ENCODE peak calls at places on chromosomes 6 and 20, in four cellular contexts. S is effector CD8-positive, alpha-beta T cell; C is left cardiac atrium; T is fibroblast of lung. V is an unnamed sample.

GRCh38 chr6:56759521-56759920 is 116.8 kb upstream of the DST start:
- DNase-seq in S (no peak), C (no peak), T (no peak), V (no peak)

GRCh38 chr6:143673638-143674037 is 4.1 kb upstream of the PHACTR2 start:
- DNase-seq in S (no peak), C (peak; percentile 28), T (peak; percentile 87), V (peak; percentile 71)

GRCh38 chr6:136784910-136785746 is 7.1 kb downstream of the MAP3K5 start:
- DNase-seq in S (no peak), C (peak; percentile 58), T (no peak), V (no peak)

GRCh38 chr6:15400572-15401004 is 154.7 kb downstream of the JARID2 start:
- DNase-seq in S (no peak), C (peak; percentile 69), T (no peak), V (peak; percentile 94)

GRCh38 chr6:145539831-145540230 is 195.5 kb downstream of the EPM2A start:
- DNase-seq in S (no peak), C (no peak), T (peak; percentile 65), V (no peak)

GRCh38 chr6:138577151-138577915 is 78.0 kb upstream of the NHSL1 start:
- DNase-seq in S (no peak), C (no peak), T (peak; percentile 47), V (peak; percentile 73)

GRCh38 chr6:166644631-166645030 is 17.6 kb upstream of the RPS6KA2 start:
- DNase-seq in S (no peak), C (no peak), T (no peak), V (no peak)

GRCh38 chr20:2816583-2817340 is 598 bp downstream of the TMEM239 start:
- DNase-seq in S (no peak), C (no peak), T (no peak), V (no peak)

GRCh38 chr6:137016366-137016765 is 28.4 kb downstream of the IL20RA start:
- DNase-seq in S (no peak), C (no peak), T (peak; percentile 97), V (peak; percentile 8)

GRCh38 chr6:116476021-116476678 is 15.0 kb downstream of the CALHM6 start:
- DNase-seq in S (no peak), C (no peak), T (no peak), V (peak; percentile 9)

GRCh38 chr6:31446481-31446880 is 43.1 kb downstream of the MICA start:
- DNase-seq in S (no peak), C (no peak), T (peak; percentile 36), V (no peak)

GRCh38 chr6:27562027-27562410 is 89.1 kb upstream of the ZNF184 start:
- DNase-seq in S (no peak), C (no peak), T (no peak), V (no peak)

GRCh38 chr6:148426317-148426977 is 83.8 kb downstream of the SASH1 start:
- DNase-seq in S (no peak), C (no peak), T (no peak), V (no peak)

GRCh38 chr6:148324297-148325007 is 18.2 kb upstream of the SASH1 start:
- DNase-seq in S (no peak), C (no peak), T (peak; percentile 49), V (no peak)

GRCh38 chr20:44187054-44187762 is at the start of gene JPH2:
- DNase-seq in S (no peak), C (peak; percentile 66), T (peak; percentile 79), V (peak; percentile 57)

GRCh38 chr20:46545077-46545826 is 5.2 kb downstream of the OCSTAMP start:
- DNase-seq in S (no peak), C (no peak), T (no peak), V (no peak)

GRCh38 chr6:169227116-169227515 is 26.5 kb downstream of the THBS2 start:
- DNase-seq in S (no peak), C (no peak), T (no peak), V (no peak)

GRCh38 chr6:95087394-95088097 is 489.8 kb upstream of the MANEA start:
- DNase-seq in S (no peak), C (no peak), T (peak; percentile 89), V (peak; percentile 48)

GRCh38 chr6:134029495-134030455 is 22.6 kb downstream of the SLC2A12 start:
- DNase-seq in S (no peak), C (no peak), T (peak; percentile 39), V (peak; percentile 33)

GRCh38 chr6:136288566-136289326 is 900 bp downstream of the BCLAF1 start:
- DNase-seq in S (peak; percentile 89), C (peak; percentile 83), T (peak; percentile 96), V (peak; percentile 91)

GRCh38 chr20:47318027-47318595 is 38.4 kb downstream of the ZMYND8 start:
- DNase-seq in S (no peak), C (no peak), T (peak; percentile 80), V (no peak)

GRCh38 chr6:137892271-137892708 is 25.2 kb downstream of the TNFAIP3 start:
- DNase-seq in S (no peak), C (no peak), T (peak; percentile 92), V (no peak)

GRCh38 chr6:118776607-118777549 is 117.1 kb upstream of the ASF1A start:
- DNase-seq in S (peak; percentile 40), C (peak; percentile 47), T (peak; percentile 90), V (peak; percentile 88)

GRCh38 chr6:128358111-128358780 is 162.2 kb downstream of the PTPRK start:
- DNase-seq in S (no peak), C (no peak), T (peak; percentile 70), V (no peak)

GRCh38 chr6:115137910-115138309 is 795.1 kb upstream of the HS3ST5 start:
- DNase-seq in S (no peak), C (no peak), T (no peak), V (no peak)

GRCh38 chr6:2630891-2631458 is 119.7 kb downstream of the MYLK4 start:
- DNase-seq in S (no peak), C (no peak), T (peak; percentile 96), V (no peak)

GRCh38 chr6:107812370-107812769 is 11.7 kb downstream of the SCML4 start:
- DNase-seq in S (no peak), C (no peak), T (no peak), V (no peak)

GRCh38 chr20:17680128-17680835 is 1.8 kb downstream of the RRBP1 start:
- DNase-seq in S (no peak), C (peak; percentile 71), T (peak; percentile 61), V (peak; percentile 56)

GRCh38 chr6:103122766-103123601 is 1729.5 kb downstream of the GRIK2 start:
- DNase-seq in S (no peak), C (peak; percentile 19), T (peak; percentile 29), V (peak; percentile 93)

GRCh38 chr6:235763-236360 is 56.4 kb upstream of the DUSP22 start:
- DNase-seq in S (no peak), C (no peak), T (peak; percentile 37), V (peak; percentile 48)

GRCh38 chr6:154341876-154342275 is 14.7 kb downstream of the IPCEF1 start:
- DNase-seq in S (no peak), C (no peak), T (peak; percentile 51), V (no peak)

GRCh38 chr6:43954311-43955131 is 172.7 kb downstream of the MRPL14 start:
- DNase-seq in S (no peak), C (peak; percentile 68), T (no peak), V (peak; percentile 71)